ENCODE peak calls at places on chromosomes 11 and 22, in four cellular contexts. One of them, this sample, is unnamed.
A peak's percentile ranks its signal among the peaks of the same experiment; 100 is the strongest.

GRCh38 chr11:8063319-8063718 is 17.7 kb upstream of the TUB start:
- DNase-seq in K562: no peak
- DNase-seq in HCT116: no peak
- DNase-seq in HepG2: no peak
- DNase-seq in this sample: no peak

GRCh38 chr11:46237248-46238077 is 40.0 kb upstream of the CREB3L1 start:
- DNase-seq in K562: peak; percentile 87
- DNase-seq in HCT116: peak; percentile 86
- DNase-seq in HepG2: no peak
- DNase-seq in this sample: peak; percentile 92

GRCh38 chr22:20652130-20652529 is 121.8 kb upstream of the SERPIND1 start:
- DNase-seq in K562: no peak
- DNase-seq in HCT116: no peak
- DNase-seq in HepG2: no peak
- DNase-seq in this sample: no peak

GRCh38 chr22:37610480-37611148 is 2.0 kb downstream of the GGA1 start:
- DNase-seq in K562: no peak
- DNase-seq in HCT116: no peak
- DNase-seq in HepG2: no peak
- DNase-seq in this sample: no peak

GRCh38 chr11:65645710-65646109 is 7.8 kb downstream of the SIPA1 start:
- DNase-seq in K562: no peak
- DNase-seq in HCT116: no peak
- DNase-seq in HepG2: no peak
- DNase-seq in this sample: no peak

GRCh38 chr11:91164452-91164822 is 941.6 kb upstream of the CHORDC1 start:
- DNase-seq in K562: no peak
- DNase-seq in HCT116: no peak
- DNase-seq in HepG2: no peak
- DNase-seq in this sample: no peak

GRCh38 chr11:102664001-102664752 is 39.0 kb upstream of the MMP20 start:
- DNase-seq in K562: peak; percentile 13
- DNase-seq in HCT116: peak; percentile 13
- DNase-seq in HepG2: peak; percentile 7
- DNase-seq in this sample: no peak

GRCh38 chr11:78216021-78216420 is 27.3 kb downstream of the USP35 start:
- DNase-seq in K562: no peak
- DNase-seq in HCT116: no peak
- DNase-seq in HepG2: no peak
- DNase-seq in this sample: no peak

GRCh38 chr11:69489031-69489745 is 7.7 kb downstream of the LINC01488 start:
- DNase-seq in K562: no peak
- DNase-seq in HCT116: no peak
- DNase-seq in HepG2: no peak
- DNase-seq in this sample: no peak

DNA sequence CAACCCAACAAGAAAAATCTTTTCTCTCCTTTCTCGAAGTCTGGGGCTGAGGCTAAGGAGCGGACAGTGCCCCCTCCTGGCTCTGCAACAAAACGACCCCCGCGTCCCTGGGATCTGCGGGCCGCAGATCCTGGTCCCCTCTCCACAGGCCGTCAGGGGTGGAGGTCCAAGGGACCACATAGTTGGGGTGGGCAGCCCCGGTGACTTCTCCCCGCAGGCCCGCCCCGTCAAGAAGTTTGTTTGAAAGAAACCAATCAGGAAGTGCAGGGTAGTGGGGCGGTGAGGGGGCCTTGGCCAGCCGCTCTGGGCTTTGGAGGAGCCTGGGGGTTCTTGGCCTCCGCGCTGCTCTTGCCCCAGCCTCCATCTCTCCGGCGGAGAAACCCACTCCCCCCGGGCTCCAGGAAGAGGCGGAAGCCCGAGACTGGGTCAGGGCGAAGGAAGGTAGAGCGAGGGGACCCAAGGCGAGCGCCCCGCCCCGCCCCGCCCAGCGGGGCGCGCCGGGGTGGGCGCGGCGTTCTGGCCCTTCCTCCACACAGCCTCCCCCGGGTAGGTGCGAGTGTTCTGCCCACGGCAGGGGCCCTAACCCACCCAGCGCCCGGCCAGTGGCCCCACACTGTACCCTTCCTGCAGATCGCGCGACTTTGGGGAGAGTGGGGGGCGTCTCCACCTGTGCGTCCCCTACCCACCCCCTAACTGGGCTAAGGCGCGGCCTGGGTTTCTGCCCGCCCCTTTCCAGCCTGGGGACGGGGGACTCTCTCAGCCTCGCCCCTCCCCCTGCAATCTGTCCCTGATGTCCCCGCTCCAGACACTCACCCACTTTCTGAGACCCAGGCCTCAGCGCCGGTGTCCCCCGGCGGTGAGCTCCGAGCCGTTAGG is 1.3 kb downstream of the TP53I11 start:
- DNase-seq in K562: peak; percentile 48
- DNase-seq in HCT116: no peak
- DNase-seq in HepG2: no peak
- DNase-seq in this sample: no peak
- TF ChIP-seq TCF7L2 in K562: no peak
- TF ChIP-seq TCF7L2 in HCT116: no peak
- TF ChIP-seq TCF7L2 in HepG2: no peak
- TF ChIP-seq TCF7L2 in this sample: no peak

GRCh38 chr11:445765-446588 is 4.1 kb upstream of the PTDSS2 start:
- DNase-seq in K562: no peak
- DNase-seq in HCT116: no peak
- DNase-seq in HepG2: peak; percentile 45
- DNase-seq in this sample: no peak

GRCh38 chr11:444397-445144 is 2.8 kb upstream of the ANO9 start:
- DNase-seq in K562: peak; percentile 68
- DNase-seq in HCT116: no peak
- DNase-seq in HepG2: no peak
- DNase-seq in this sample: no peak

GRCh38 chr11:441418-442274 is at the start of gene ANO9:
- DNase-seq in K562: peak; percentile 81
- DNase-seq in HCT116: no peak
- DNase-seq in HepG2: peak; percentile 39
- DNase-seq in this sample: no peak

GRCh38 chr11:442611-443081 is 835 bp upstream of the ANO9 start:
- DNase-seq in K562: no peak
- DNase-seq in HCT116: no peak
- DNase-seq in HepG2: no peak
- DNase-seq in this sample: no peak

DNA sequence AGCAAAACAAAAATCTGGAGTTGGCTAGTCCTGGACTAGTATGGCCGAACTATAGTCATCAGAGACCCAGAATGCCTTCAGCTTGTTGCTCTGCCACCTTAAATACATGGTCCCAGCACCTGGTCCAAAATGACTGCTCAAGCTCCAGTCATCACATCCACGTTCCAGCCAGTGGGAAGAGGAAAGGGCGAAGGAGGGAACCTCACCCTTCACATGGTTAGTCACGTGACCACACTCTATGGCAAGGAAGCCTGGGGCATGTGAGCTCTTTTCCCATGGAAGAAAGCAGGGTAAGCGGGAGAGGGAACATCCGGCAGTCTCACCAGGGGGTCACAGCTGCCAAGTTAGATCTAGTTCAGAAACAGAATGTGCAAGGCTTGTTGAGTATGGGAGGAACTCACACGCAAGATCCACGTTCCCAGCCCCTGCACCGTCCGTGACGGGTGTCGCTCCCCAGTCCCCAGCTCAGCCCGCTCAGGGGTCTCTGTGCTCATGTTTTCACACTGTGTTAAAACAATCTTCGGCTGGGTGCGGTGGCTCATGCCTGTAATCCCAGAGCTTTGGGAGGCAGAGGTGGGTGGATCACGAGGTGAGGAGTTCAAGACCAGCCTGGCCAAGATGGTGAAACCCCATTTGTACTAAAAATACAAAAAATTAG is 1.9 kb upstream of the ANO9 start:
- DNase-seq in K562: no peak
- DNase-seq in HCT116: no peak
- DNase-seq in HepG2: no peak
- DNase-seq in this sample: no peak
- TF ChIP-seq TCF7L2 in K562: no peak
- TF ChIP-seq TCF7L2 in HCT116: no peak
- TF ChIP-seq TCF7L2 in HepG2: no peak
- TF ChIP-seq TCF7L2 in this sample: no peak

DNA sequence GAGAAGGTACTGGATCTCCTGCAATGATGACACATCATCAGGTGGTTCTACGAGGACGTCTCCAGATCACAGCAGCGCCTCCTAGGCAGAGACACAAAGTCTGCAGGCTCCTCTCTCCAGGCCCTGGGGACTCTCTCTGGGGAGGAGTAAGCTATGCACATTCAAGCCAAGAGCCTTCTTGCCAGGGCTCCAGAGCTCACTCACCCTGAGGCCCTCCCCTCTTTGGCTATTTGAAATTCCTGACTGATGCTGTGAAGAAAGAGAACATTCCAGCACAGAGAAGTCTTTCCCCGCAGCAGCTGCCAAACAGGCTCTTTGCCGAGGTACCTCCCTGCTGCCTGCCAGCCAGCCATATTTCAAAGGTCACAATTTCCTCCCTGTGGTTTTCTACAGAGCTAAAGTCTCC is 204.9 kb downstream of the CSNK2A3 start:
- DNase-seq in K562: no peak
- DNase-seq in HCT116: no peak
- DNase-seq in HepG2: no peak
- DNase-seq in this sample: no peak
- TF ChIP-seq TCF7L2 in K562: no peak
- TF ChIP-seq TCF7L2 in HCT116: no peak
- TF ChIP-seq TCF7L2 in HepG2: no peak
- TF ChIP-seq TCF7L2 in this sample: no peak

GRCh38 chr11:35347173-35347878 is 72.0 kb downstream of the SLC1A2 start:
- DNase-seq in K562: no peak
- DNase-seq in HCT116: no peak
- DNase-seq in HepG2: peak; percentile 68
- DNase-seq in this sample: no peak

GRCh38 chr11:35349897-35350296 is 69.5 kb downstream of the SLC1A2 start:
- DNase-seq in K562: no peak
- DNase-seq in HCT116: no peak
- DNase-seq in HepG2: no peak
- DNase-seq in this sample: no peak

GRCh38 chr11:35348898-35349687 is 70.3 kb downstream of the SLC1A2 start:
- DNase-seq in K562: no peak
- DNase-seq in HCT116: no peak
- DNase-seq in HepG2: no peak
- DNase-seq in this sample: no peak

GRCh38 chr11:35346472-35347136 is 72.8 kb downstream of the SLC1A2 start:
- DNase-seq in K562: no peak
- DNase-seq in HCT116: no peak
- DNase-seq in HepG2: no peak
- DNase-seq in this sample: no peak

GRCh38 chr11:35347921-35348331 is 71.4 kb downstream of the SLC1A2 start:
- DNase-seq in K562: no peak
- DNase-seq in HCT116: no peak
- DNase-seq in HepG2: no peak
- DNase-seq in this sample: no peak
- TF ChIP-seq TCF7L2 in K562: no peak
- TF ChIP-seq TCF7L2 in HCT116: no peak
- TF ChIP-seq TCF7L2 in HepG2: no peak
- TF ChIP-seq TCF7L2 in this sample: no peak

This sample was measured in Panc1.